ENCODE peak calls at places on chromosomes 11 and 22, in seven cellular contexts. I, F, X, E, C, V and K are unnamed samples.

GRCh38 chr11:8180469-8180868 is 11.6 kb upstream of the RIC3 start:
- DNase-seq in I (no peak), F (no peak), X (no peak), E (no peak), C (no peak), V (no peak), K (no peak)

GRCh38 chr11:114106986-114107385 is 47.5 kb downstream of the ZBTB16 start:
- DNase-seq in I (no peak), F (no peak), X (no peak), E (no peak), C (no peak), V (no peak), K (no peak)

GRCh38 chr11:65008016-65008415 is 5.9 kb upstream of the ARL2 start:
- DNase-seq in I (no peak), F (no peak), X (no peak), E (no peak), C (no peak), V (no peak), K (no peak)

GRCh38 chr11:28673687-28674431 is 565.7 kb downstream of the METTL15 start:
- DNase-seq in I (peak), F (no peak), X (no peak), E (peak), C (no peak), V (no peak), K (no peak)

GRCh38 chr11:67312187-67313021 is 9.1 kb downstream of the SSH3 start:
- DNase-seq in I (no peak), F (peak), X (peak), E (no peak), C (no peak), V (no peak), K (no peak)

GRCh38 chr11:43880640-43881159 is at the start of gene ALKBH3:
- DNase-seq in I (peak), F (peak), X (peak), E (peak), C (peak), V (peak), K (peak)

GRCh38 chr11:71140206-71140919 is 112.0 kb downstream of the SHANK2 start:
- DNase-seq in I (no peak), F (no peak), X (peak), E (no peak), C (no peak), V (peak), K (peak)

GRCh38 chr11:46247090-46247489 is 30.4 kb upstream of the CREB3L1 start:
- DNase-seq in I (peak), F (no peak), X (no peak), E (no peak), C (no peak), V (no peak), K (no peak)

GRCh38 chr22:24482586-24482985 is 12.5 kb upstream of the UPB1 start:
- DNase-seq in I (peak), F (no peak), X (no peak), E (peak), C (no peak), V (no peak), K (no peak)

GRCh38 chr22:32836286-32836859 is 34.9 kb downstream of the TIMP3 start:
- DNase-seq in I (peak), F (no peak), X (no peak), E (no peak), C (no peak), V (no peak), K (no peak)

GRCh38 chr11:72962084-72962483 is 147.9 kb downstream of the ATG16L2 start:
- DNase-seq in I (peak), F (no peak), X (no peak), E (no peak), C (no peak), V (no peak), K (no peak)

GRCh38 chr22:41094036-41094435 is 1.6 kb downstream of the EP300 start:
- DNase-seq in I (peak), F (no peak), X (no peak), E (peak), C (no peak), V (peak), K (no peak)

GRCh38 chr11:848380-848931 is 5.8 kb downstream of the TSPAN4 start:
- DNase-seq in I (no peak), F (peak), X (peak), E (no peak), C (no peak), V (no peak), K (no peak)

GRCh38 chr11:1053121-1053901 is 16.8 kb upstream of the MUC6 start:
- DNase-seq in I (no peak), F (no peak), X (peak), E (no peak), C (no peak), V (no peak), K (no peak)

GRCh38 chr11:6608726-6609501 is 3.1 kb downstream of the TAF10 start:
- DNase-seq in I (no peak), F (no peak), X (no peak), E (no peak), C (peak), V (no peak), K (no peak)

GRCh38 chr11:2302280-2302843 is 549 bp downstream of the TSPAN32 start:
- DNase-seq in I (no peak), F (peak), X (peak), E (no peak), C (no peak), V (no peak), K (no peak)

GRCh38 chr11:121476379-121477032 is 23.7 kb upstream of the SORL1-AS1 start:
- DNase-seq in I (no peak), F (no peak), X (no peak), E (no peak), C (no peak), V (no peak), K (no peak)

GRCh38 chr11:64759722-64760719 is at the start of gene PYGM:
- DNase-seq in I (no peak), F (no peak), X (peak), E (no peak), C (peak), V (peak), K (peak)

GRCh38 chr11:17208257-17208999 is 642 bp upstream of the PIK3C2A start:
- DNase-seq in I (peak), F (peak), X (no peak), E (peak), C (peak), V (no peak), K (peak)

GRCh38 chr11:101914349-101914736 is 467 bp upstream of the CEP126 start:
- DNase-seq in I (peak), F (no peak), X (no peak), E (peak), C (no peak), V (no peak), K (no peak)

GRCh38 chr22:38104084-38104483 is 6.4 kb downstream of the BAIAP2L2 start:
- DNase-seq in I (peak), F (no peak), X (no peak), E (no peak), C (no peak), V (no peak), K (no peak)

GRCh38 chr22:40022536-40023225 is 27.9 kb downstream of the FAM83F start:
- DNase-seq in I (no peak), F (no peak), X (no peak), E (no peak), C (no peak), V (no peak), K (no peak)